ENCODE peak calls at places on chromosomes 13 and 19, in six cellular contexts. T, L, I, V, U and J are unnamed samples. For H3K9me3, the result is how much of the 10 kb centered on the place peaks cover.

GRCh38 chr13:30355405-30355741 is 48.0 kb upstream of the KATNAL1 start:
- DNase-seq in T (peak), L (peak), V (peak), I (no peak), U (no peak), J (peak)

GRCh38 chr13:33636955-33637670 is 180.8 kb upstream of the RFC3 start:
- DNase-seq in I (no peak), L (no peak), T (no peak), V (no peak), U (no peak), J (no peak)

GRCh38 chr19:33950141-33950805 is 153.6 kb downstream of the KCTD15 start:
- DNase-seq in I (peak), V (no peak), L (no peak), U (no peak), T (no peak), J (no peak)

GRCh38 chr13:19267746-19268145 is 86.1 kb upstream of the TUBA3C start:
- DNase-seq in V (no peak), I (no peak), U (peak), T (no peak), L (no peak), J (no peak)

GRCh38 chr13:114057131-114058050 is 75.0 kb downstream of the RASA3 start:
- DNase-seq in U (no peak), I (no peak), V (peak), L (no peak), T (no peak), J (no peak)

GRCh38 chr13:102402292-102402691 is 444 bp upstream of the FGF14 start:
- DNase-seq in V (peak), L (peak), T (no peak), U (peak), I (peak), J (peak)

GRCh38 chr19:10114651-10115391 is 3.3 kb downstream of the P2RY11 start:
- DNase-seq in I (no peak), U (no peak), L (no peak), V (peak), T (no peak), J (no peak)

GRCh38 chr13:96636310-96636709 is 358.0 kb downstream of the OXGR1 start:
- DNase-seq in L (no peak), V (no peak), U (no peak), T (no peak), I (peak), J (peak)

GRCh38 chr19:10428996-10429381 is 8.7 kb downstream of the PDE4A start:
- DNase-seq in L (no peak), V (no peak), U (no peak), I (no peak), T (no peak), J (no peak)

GRCh38 chr13:109271061-109271460 is 515.3 kb downstream of the IRS2 start:
- DNase-seq in V (no peak), U (no peak), T (no peak), L (no peak), I (no peak), J (no peak)

GRCh38 chr13:113110048-113110851 is 4.7 kb downstream of the F7 start:
- DNase-seq in L (no peak), T (no peak), V (peak), I (peak), U (no peak), J (peak)

GRCh38 chr19:56949651-56950050 is 109.1 kb upstream of the PEG3 start:
- DNase-seq in T (no peak), I (no peak), V (no peak), U (no peak), L (no peak), J (no peak)

GRCh38 chr19:18009412-18010066 is 1.6 kb downstream of the ARRDC2 start:
- DNase-seq in U (peak), V (peak), I (no peak), T (no peak), L (no peak), J (no peak)

GRCh38 chr19:15466851-15467733 is 2.7 kb upstream of the RASAL3 start:
- DNase-seq in L (no peak), I (peak), T (peak), U (peak), V (no peak), J (no peak)

DNA sequence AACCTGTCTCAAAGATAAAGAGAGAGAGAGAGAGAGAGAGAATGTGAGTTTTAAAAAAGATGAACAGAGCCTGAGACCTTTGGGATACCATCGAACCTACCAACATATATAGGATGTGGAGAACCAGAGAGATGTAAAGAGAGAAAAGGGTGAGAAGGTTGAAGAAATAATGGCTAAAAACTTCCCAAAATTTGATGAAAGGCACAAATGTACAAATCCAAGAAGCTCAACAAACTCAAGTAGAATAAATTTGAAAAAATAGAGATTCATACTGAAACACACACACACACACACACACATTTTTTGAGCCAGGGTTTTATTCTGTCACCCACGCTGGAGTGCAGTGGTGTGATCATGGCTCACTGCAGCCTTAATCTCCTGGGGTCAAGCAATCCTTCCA is 16.3 kb downstream of the ZNF558 start:
- DNase-seq in T (no peak), U (no peak), I (no peak), V (no peak), L (no peak), J (no peak)
- H3K9me3 ChIP-seq in T (half or more), U (under half), I (under half), V (half or more), L (half or more), J (half or more)

DNA sequence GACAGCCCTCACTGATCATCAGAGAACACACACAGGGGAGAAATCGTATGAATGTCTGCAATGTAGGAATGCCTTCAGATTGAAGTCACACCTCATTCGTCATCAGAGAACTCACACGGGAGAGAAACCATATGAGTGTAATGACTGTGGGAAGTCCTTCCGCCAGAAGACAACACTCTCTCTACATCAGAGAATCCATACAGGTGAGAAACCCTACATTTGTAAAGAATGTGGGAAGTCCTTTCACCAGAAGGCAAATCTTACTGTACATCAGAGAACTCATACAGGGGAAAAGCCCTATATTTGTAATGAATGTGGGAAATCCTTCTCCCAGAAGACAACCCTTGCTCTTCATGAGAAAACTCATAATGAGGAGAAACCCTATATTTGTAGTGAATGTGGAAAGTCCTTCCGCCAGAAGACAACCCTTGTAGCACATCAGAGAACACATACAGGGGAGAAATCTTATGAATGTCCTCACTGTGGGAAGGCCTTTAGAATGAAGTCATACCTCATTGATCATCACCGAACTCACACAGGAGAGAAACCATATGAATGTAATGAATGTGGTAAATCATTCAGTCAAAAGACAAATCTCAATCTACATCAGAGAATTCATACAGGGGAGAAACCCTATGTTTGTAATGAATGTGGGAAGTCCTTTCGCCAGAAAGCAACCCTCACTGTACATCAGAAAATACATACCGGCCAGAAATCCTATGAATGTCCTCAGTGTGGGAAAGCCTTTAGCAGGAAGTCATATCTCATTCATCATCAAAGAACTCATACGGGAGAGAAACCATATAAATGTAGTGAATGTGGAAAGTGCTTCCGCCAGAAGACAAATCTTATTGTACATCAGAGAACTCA is 32.5 kb downstream of the ZNF567 start:
- DNase-seq in T (no peak), U (no peak), L (no peak), I (peak), V (no peak), J (no peak)
- H3K9me3 ChIP-seq in T (under half), U (half or more), L (half or more), I (under half), V (half or more), J (under half)

GRCh38 chr19:27522223-27522622 is 1690.7 kb downstream of the UQCRFS1 start:
- DNase-seq in I (no peak), V (no peak), T (no peak), L (no peak), U (no peak), J (no peak)
- H3K9me3 ChIP-seq in I (under half), V (half or more), T (under half), L (half or more), U (under half), J (under half)

DNA sequence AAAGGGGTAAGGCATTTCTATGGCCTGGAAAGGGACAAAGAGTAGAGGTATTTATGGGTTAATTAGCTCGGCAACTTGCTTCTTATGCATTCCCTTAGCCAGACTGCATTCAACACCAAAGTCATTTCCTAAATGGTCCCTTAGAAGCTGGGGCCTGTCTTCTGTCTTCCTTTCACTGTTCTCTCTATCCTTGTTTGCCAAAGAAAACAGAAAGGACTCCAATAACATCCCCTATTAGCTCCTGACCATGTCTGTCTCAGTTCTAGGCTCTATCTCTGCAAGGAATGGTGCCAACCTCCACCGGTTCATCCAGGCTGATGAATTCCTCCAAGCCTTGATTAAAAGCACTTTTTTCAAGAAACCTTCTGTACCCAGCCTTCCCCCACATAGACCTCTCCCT is 123.5 kb downstream of the KCTD12 start:
- DNase-seq in V (no peak), L (no peak), I (peak), T (no peak), U (no peak), J (no peak)
- H3K9me3 ChIP-seq in V (under half), L (under half), I (under half), T (under half), U (under half), J (under half)

GRCh38 chr13:46170687-46171086 is 11.3 kb downstream of the LCP1 start:
- DNase-seq in I (peak), U (peak), L (no peak), V (no peak), T (no peak), J (no peak)

GRCh38 chr13:46168818-46169217 is 13.2 kb downstream of the LCP1 start:
- DNase-seq in I (no peak), T (no peak), V (no peak), U (no peak), L (no peak), J (no peak)

GRCh38 chr13:46171223-46171622 is 10.8 kb downstream of the LCP1 start:
- DNase-seq in L (no peak), V (no peak), I (no peak), T (no peak), U (no peak), J (no peak)

GRCh38 chr13:46171739-46172138 is 10.2 kb downstream of the LCP1 start:
- DNase-seq in L (no peak), U (no peak), I (no peak), V (no peak), T (no peak), J (no peak)

DNA sequence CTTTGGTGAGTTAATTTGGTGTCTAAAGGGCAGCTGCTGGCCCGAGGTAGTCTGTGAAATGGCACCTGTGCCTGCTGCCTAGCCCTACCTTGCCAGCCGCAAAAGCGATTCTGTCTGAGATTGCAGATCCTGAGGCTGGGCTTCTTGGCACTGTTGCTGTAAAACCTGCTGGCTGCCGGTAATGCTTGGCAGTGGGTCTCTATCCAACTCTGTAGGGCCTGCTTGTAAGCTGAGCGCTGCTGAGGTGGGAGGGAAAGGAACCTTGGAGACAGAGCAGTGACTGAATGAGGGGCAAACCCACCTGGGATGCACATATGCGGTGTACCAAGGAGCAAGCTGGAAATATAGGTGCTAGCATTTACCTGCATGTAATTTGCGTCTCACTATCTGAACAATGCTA is 11.7 kb downstream of the LCP1 start:
- DNase-seq in I (no peak), U (peak), V (no peak), T (no peak), L (peak), J (peak)
- H3K9me3 ChIP-seq in I (under half), U (under half), V (under half), T (under half), L (under half), J (under half)